ENCODE peak calls at places on chromosomes 16 and 17, in seven cellular contexts. N, Y, M, I, S, H and T are unnamed samples.
A peak's percentile ranks its signal among the peaks of the same experiment; 100 is the strongest.

GRCh38 chr17:16214190-16215001 is 938 bp downstream of the NCOR1 start:
- DNase-seq in M (no peak), I (no peak), H (no peak), Y (no peak), N (no peak), S (peak; percentile 54), T (no peak)

GRCh38 chr17:59437766-59438165 is 106.3 kb downstream of the YPEL2 start:
- DNase-seq in S (peak; percentile 18), Y (no peak), H (no peak), M (no peak), I (no peak), N (no peak), T (no peak)

GRCh38 chr16:12356622-12357365 is 380.3 kb downstream of the SNX29 start:
- DNase-seq in H (no peak), S (no peak), I (no peak), M (no peak), N (no peak), Y (no peak), T (no peak)

GRCh38 chr16:4862639-4863038 is 15.4 kb downstream of the UBN1 start:
- DNase-seq in Y (no peak), I (no peak), H (no peak), M (peak; percentile 13), S (no peak), N (no peak), T (peak; percentile 67)

GRCh38 chr17:9672691-9673090 is 27.4 kb downstream of the USP43 start:
- DNase-seq in I (no peak), H (no peak), M (no peak), N (no peak), S (no peak), Y (no peak), T (no peak)

GRCh38 chr17:31508310-31509094 is 117.0 kb downstream of the RAB11FIP4 start:
- DNase-seq in Y (no peak), S (peak; percentile 48), I (peak; percentile 57), M (no peak), H (no peak), N (peak; percentile 25), T (no peak)

GRCh38 chr17:67659028-67659427 is 58.7 kb upstream of the NOL11 start:
- DNase-seq in I (no peak), M (no peak), S (no peak), Y (no peak), N (no peak), H (no peak), T (no peak)

GRCh38 chr17:65020284-65020683 is 36.3 kb downstream of the GNA13 start:
- DNase-seq in I (no peak), H (no peak), N (peak; percentile 78), Y (no peak), S (no peak), M (peak; percentile 64), T (no peak)

GRCh38 chr16:89037261-89038152 is 56.1 kb upstream of the ACSF3 start:
- DNase-seq in Y (peak; percentile 39), N (peak; percentile 50), S (peak; percentile 39), I (no peak), H (no peak), M (peak; percentile 20), T (no peak)

GRCh38 chr17:27741361-27741861 is 58.9 kb downstream of the NOS2 start:
- DNase-seq in H (no peak), M (no peak), I (no peak), Y (no peak), N (no peak), S (no peak), T (no peak)

GRCh38 chr17:13626703-13627102 is 25.0 kb upstream of the HS3ST3A1 start:
- DNase-seq in N (peak; percentile 36), H (no peak), M (peak; percentile 73), S (no peak), Y (no peak), I (no peak), T (no peak)

GRCh38 chr17:2398655-2399571 is 1.9 kb downstream of the MNT start:
- DNase-seq in S (no peak), Y (peak; percentile 51), M (peak; percentile 62), I (peak; percentile 37), H (no peak), N (peak; percentile 81), T (peak; percentile 51)

GRCh38 chr17:79979841-79980215 is 55.8 kb downstream of the TBC1D16 start:
- DNase-seq in H (no peak), M (no peak), N (no peak), Y (no peak), S (no peak), I (no peak), T (no peak)

GRCh38 chr16:25367773-25368172 is 110.1 kb upstream of the ZKSCAN2 start:
- DNase-seq in S (no peak), N (no peak), I (no peak), Y (no peak), H (no peak), M (no peak), T (no peak)